ENCODE peak calls at places on chromosomes 1 and 21, in nine cellular contexts. J is endodermal cell, Q is pancreas, E is aorta, W is A549, S is lower lobe of right lung, T is mucosa of descending colon, D is AG04450, I is lung. O is an unnamed sample.

GRCh38 chr1:216498277-216498676 is 75.0 kb upstream of the USH2A start:
- DNase-seq in S (no peak), T (no peak), E (no peak), Q (no peak), D (no peak), J (no peak), I (no peak), W (no peak), O (no peak)

GRCh38 chr1:94011709-94012590 is 102.7 kb upstream of the GCLM start:
- DNase-seq in W (no peak), E (no peak), D (no peak), I (no peak), Q (no peak), S (no peak), J (peak), T (peak), O (no peak)

GRCh38 chr1:41784516-41785279 is 134.0 kb downstream of the HIVEP3 start:
- DNase-seq in I (no peak), S (no peak), T (no peak), Q (no peak), W (no peak), E (no peak), D (no peak), J (no peak), O (no peak)

GRCh38 chr1:2400950-2401649 is 9.5 kb downstream of the RER1 start:
- DNase-seq in T (no peak), S (no peak), E (no peak), D (no peak), Q (peak), W (no peak), I (no peak), J (no peak), O (no peak)

GRCh38 chr1:223248787-223249175 is 105.7 kb upstream of the TLR5 start:
- DNase-seq in E (no peak), S (no peak), D (no peak), Q (no peak), W (no peak), J (no peak), I (no peak), T (no peak), O (no peak)

GRCh38 chr1:32496127-32496526 is 31.3 kb downstream of the ZBTB8B start:
- DNase-seq in I (no peak), Q (no peak), D (no peak), S (no peak), T (no peak), E (no peak), J (no peak), W (no peak), O (peak)

GRCh38 chr21:34635307-34635706 is 20.4 kb upstream of the RCAN1 start:
- DNase-seq in Q (no peak), D (no peak), S (no peak), J (peak), W (no peak), T (no peak), E (no peak), I (no peak), O (no peak)

GRCh38 chr1:7493711-7494110 is 277.4 kb upstream of the VAMP3 start:
- DNase-seq in W (no peak), J (no peak), T (no peak), I (no peak), D (no peak), S (no peak), Q (peak), E (no peak), O (peak)

GRCh38 chr1:209835782-209836298 is 8.1 kb downstream of the UTP25 start:
- DNase-seq in T (no peak), Q (no peak), E (no peak), S (no peak), W (no peak), J (no peak), D (no peak), I (no peak), O (no peak)

GRCh38 chr1:244603498-244603897 is 49.4 kb upstream of the DESI2 start:
- DNase-seq in T (no peak), I (no peak), E (no peak), S (no peak), D (no peak), Q (no peak), J (no peak), W (no peak), O (peak)

GRCh38 chr1:81703352-81703735 is 97.4 kb upstream of the ADGRL2 start:
- DNase-seq in W (no peak), T (no peak), E (no peak), I (no peak), Q (no peak), J (no peak), D (no peak), S (no peak), O (no peak)

GRCh38 chr1:117009132-117009531 is 7.6 kb downstream of the CD101 start:
- DNase-seq in J (no peak), I (no peak), Q (no peak), T (no peak), S (no peak), W (no peak), D (no peak), E (no peak), O (peak)

GRCh38 chr1:53090227-53091147 is 28.5 kb downstream of the PODN start:
- DNase-seq in S (peak), Q (no peak), W (no peak), D (no peak), T (peak), E (no peak), J (no peak), I (no peak), O (no peak)

GRCh38 chr1:44048816-44049215 is 17.6 kb upstream of the SLC6A9 start:
- DNase-seq in D (no peak), I (no peak), J (no peak), E (no peak), S (no peak), T (no peak), W (no peak), Q (no peak), O (no peak)

GRCh38 chr21:26445440-26445839 is 127.6 kb downstream of the CYYR1 start:
- DNase-seq in S (no peak), E (no peak), I (no peak), J (no peak), T (no peak), Q (no peak), D (no peak), W (no peak), O (no peak)

GRCh38 chr1:185479781-185480180 is 162.7 kb upstream of the IVNS1ABP start:
- DNase-seq in W (no peak), E (no peak), S (no peak), T (no peak), I (no peak), J (no peak), D (no peak), Q (no peak), O (no peak)

GRCh38 chr1:11563560-11564069 is 84.7 kb downstream of the DISP3 start:
- DNase-seq in S (no peak), E (no peak), W (no peak), J (peak), Q (no peak), I (no peak), T (no peak), D (no peak), O (peak)

GRCh38 chr1:16924216-16924918 is 2.6 kb downstream of the CROCC start:
- DNase-seq in Q (peak), D (no peak), W (no peak), E (peak), T (no peak), I (no peak), S (peak), J (peak), O (no peak)

GRCh38 chr1:119859647-119860046 is 36.7 kb downstream of the ADAM30 start:
- DNase-seq in Q (no peak), S (no peak), T (no peak), E (no peak), W (no peak), J (no peak), D (peak), I (no peak), O (no peak)

GRCh38 chr1:185044387-185044786 is 971 bp upstream of the RNF2 start:
- DNase-seq in T (no peak), W (no peak), Q (no peak), D (no peak), E (no peak), I (no peak), S (no peak), J (no peak), O (no peak)

GRCh38 chr1:175459839-175460238 is 267.3 kb upstream of the KIAA0040 start:
- DNase-seq in Q (no peak), W (no peak), T (no peak), I (no peak), D (no peak), E (no peak), S (no peak), J (no peak), O (no peak)

GRCh38 chr1:6912507-6912906 is 127.3 kb downstream of the CAMTA1 start:
- DNase-seq in W (no peak), I (no peak), E (no peak), S (no peak), J (peak), D (no peak), T (no peak), Q (no peak), O (no peak)

GRCh38 chr1:210233216-210233494 is 559 bp downstream of the SERTAD4 start:
- DNase-seq in I (no peak), Q (peak), W (no peak), S (no peak), J (no peak), T (peak), E (peak), D (no peak), O (no peak)

GRCh38 chr1:20358761-20359263 is 68.1 kb downstream of the VWA5B1 start:
- DNase-seq in E (no peak), Q (peak), T (peak), J (no peak), W (no peak), S (peak), I (peak), D (peak), O (no peak)

GRCh38 chr21:43269461-43269860 is 100.7 kb downstream of the CRYAA start:
- DNase-seq in Q (peak), J (peak), W (no peak), S (peak), E (no peak), T (no peak), I (no peak), D (no peak), O (peak)

GRCh38 chr1:183769956-183770815 is 34.7 kb upstream of the RGL1 start:
- DNase-seq in W (no peak), I (no peak), J (no peak), Q (no peak), S (no peak), T (no peak), E (no peak), D (no peak), O (peak)

GRCh38 chr1:68516066-68516465 is 19.2 kb upstream of the DEPDC1 start:
- DNase-seq in W (no peak), S (no peak), T (no peak), Q (no peak), E (no peak), D (no peak), I (no peak), J (no peak), O (no peak)

GRCh38 chr1:44012941-44013609 is 18.2 kb downstream of the SLC6A9 start:
- DNase-seq in E (no peak), I (no peak), J (no peak), S (no peak), Q (no peak), D (no peak), T (no peak), W (no peak), O (no peak)

GRCh38 chr1:109351457-109351856 is 44.6 kb upstream of the MYBPHL start:
- DNase-seq in I (no peak), D (no peak), E (no peak), S (no peak), J (no peak), T (peak), Q (no peak), W (no peak), O (no peak)

GRCh38 chr21:26097475-26097874 is 73.1 kb downstream of the APP start:
- DNase-seq in J (no peak), Q (no peak), S (no peak), D (no peak), E (no peak), W (no peak), I (no peak), T (no peak), O (no peak)

GRCh38 chr1:223776075-223776814 is 63.9 kb downstream of the CAPN2 start:
- DNase-seq in J (peak), S (no peak), T (no peak), D (peak), W (no peak), E (no peak), Q (no peak), I (no peak), O (peak)

GRCh38 chr1:234970731-234971476 is 157.7 kb downstream of the TOMM20 start:
- DNase-seq in I (peak), T (no peak), Q (no peak), S (peak), W (no peak), E (peak), D (peak), J (peak), O (peak)

GRCh38 chr1:33634806-33635205 is 162.4 kb downstream of the ZSCAN20 start:
- DNase-seq in E (no peak), J (peak), W (peak), S (no peak), D (no peak), Q (no peak), T (peak), I (peak), O (peak)

GRCh38 chr1:212529211-212529731 is 79.3 kb upstream of the ATF3 start:
- DNase-seq in W (no peak), T (no peak), S (no peak), I (no peak), Q (no peak), E (no peak), D (no peak), J (no peak), O (no peak)

GRCh38 chr1:32454726-32455125 is 10.1 kb upstream of the ZBTB8B start:
- DNase-seq in S (no peak), Q (no peak), D (no peak), J (peak), T (no peak), W (no peak), I (no peak), E (no peak), O (no peak)

GRCh38 chr1:28104866-28105467 is 16.6 kb upstream of the EYA3 start:
- DNase-seq in S (peak), W (no peak), J (peak), D (no peak), T (peak), E (no peak), Q (peak), I (peak), O (no peak)
- H3K4me3 ChIP-seq in S (peak), W (no peak), J (peak), D (no peak), T (no peak), E (peak), Q (no peak), I (no peak), O (no peak)

DNA sequence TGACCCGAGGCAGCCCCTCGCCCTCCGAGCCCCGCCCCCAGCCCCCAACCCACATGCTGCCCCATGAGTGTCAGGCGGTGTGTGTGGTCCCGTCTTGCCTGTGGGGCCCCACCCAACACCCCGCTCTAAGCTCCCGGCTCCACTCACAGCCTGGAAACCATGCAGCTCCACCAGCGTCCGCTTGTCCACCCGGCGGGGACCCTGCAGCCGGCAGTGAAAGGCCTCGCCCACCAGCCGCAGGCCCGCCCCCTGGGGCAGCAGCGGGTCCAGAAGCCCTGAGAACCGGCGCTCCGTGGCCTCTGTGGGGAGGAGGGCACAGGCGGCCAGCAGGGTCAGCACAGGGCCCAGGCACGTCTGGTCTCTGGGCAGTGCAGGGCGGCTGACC is 2.7 kb downstream of the C1QTNF12 start:
- DNase-seq in W (no peak), T (no peak), J (no peak), I (no peak), S (no peak), Q (peak), E (no peak), D (no peak), O (no peak)
- H3K4me3 ChIP-seq in W (no peak), T (no peak), J (no peak), I (no peak), S (no peak), Q (no peak), E (no peak), D (no peak), O (no peak)

GRCh38 chr1:196558424-196558823 is 49.8 kb downstream of the KCNT2 start:
- DNase-seq in T (no peak), E (no peak), S (no peak), W (peak), I (no peak), J (no peak), D (peak), Q (no peak), O (peak)

GRCh38 chr1:196559314-196559713 is 48.9 kb downstream of the KCNT2 start:
- DNase-seq in T (no peak), J (no peak), D (no peak), Q (no peak), E (no peak), I (no peak), W (no peak), S (no peak), O (no peak)

GRCh38 chr1:196563768-196564167 is 44.5 kb downstream of the KCNT2 start:
- DNase-seq in D (no peak), I (no peak), S (no peak), Q (no peak), E (no peak), J (no peak), W (no peak), T (no peak), O (no peak)

DNA sequence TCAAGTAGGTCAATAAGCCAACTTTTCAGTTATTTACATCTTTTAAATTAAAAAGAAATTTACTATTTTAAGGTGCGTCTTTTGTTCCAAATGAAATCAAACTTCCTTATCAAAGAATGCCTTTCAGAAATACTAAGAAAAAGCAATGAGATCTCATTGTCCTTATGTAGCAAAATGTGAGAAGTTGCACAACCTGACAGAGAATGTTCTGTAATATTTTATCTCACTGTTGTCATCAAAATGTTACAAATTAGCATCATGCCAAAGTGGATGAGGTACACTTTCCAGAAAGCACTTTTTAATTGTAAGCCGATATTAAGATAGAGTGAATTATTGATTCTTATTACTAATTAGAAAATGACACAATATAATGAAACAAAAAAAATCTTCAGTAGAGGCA is 50.4 kb downstream of the KCNT2 start:
- DNase-seq in D (no peak), J (no peak), E (no peak), T (no peak), S (no peak), W (no peak), Q (no peak), I (no peak), O (no peak)
- H3K4me3 ChIP-seq in D (no peak), J (no peak), E (no peak), T (no peak), S (peak), W (peak), Q (no peak), I (no peak), O (no peak)

DNA sequence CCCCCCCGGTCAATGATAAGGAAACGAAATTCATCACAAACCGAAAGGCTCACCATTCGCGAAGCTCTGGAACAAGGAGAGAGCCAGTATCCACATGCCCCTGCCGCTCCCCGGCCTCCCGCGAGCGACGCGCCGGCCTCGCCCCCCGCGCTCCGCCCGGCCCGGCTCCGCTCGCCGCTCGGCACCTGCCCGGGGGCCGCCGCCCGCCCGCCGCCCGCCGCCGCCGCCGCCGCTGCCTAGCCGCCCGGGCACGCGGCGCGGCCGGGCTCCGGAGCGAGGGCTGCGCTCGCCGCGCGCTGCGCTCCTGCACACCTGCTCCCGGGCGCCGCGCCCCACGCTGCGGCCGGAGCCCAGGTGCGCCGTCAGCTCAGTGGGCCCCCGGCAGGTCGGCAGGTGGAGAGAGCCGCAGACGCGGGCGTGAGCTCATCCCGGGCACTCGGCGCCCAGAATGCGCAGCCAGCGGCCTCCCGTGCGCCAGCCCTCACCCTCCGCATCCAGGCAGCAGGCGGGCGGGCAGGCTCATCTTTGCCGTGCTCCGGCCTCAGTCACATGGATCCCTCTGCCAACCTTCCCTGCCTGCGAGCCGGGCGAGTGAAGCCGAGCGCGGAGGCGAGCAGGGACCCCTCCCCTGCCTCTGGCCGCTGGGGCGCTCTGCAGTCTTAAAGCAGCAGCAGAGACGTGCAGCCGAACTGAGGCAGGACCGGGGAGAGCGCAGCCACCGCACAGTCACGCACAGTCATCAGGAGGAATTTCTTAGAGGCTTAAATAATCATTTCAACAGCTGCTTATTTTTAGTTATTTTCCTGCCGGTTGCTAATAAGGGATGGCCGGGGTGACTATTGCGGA is at the start of gene DSCAM:
- DNase-seq in T (no peak), S (no peak), I (no peak), J (peak), D (no peak), Q (no peak), E (no peak), W (no peak), O (no peak)
- H3K4me3 ChIP-seq in T (no peak), S (peak), I (no peak), J (peak), D (peak), Q (no peak), E (no peak), W (no peak), O (no peak)

GRCh38 chr21:44846201-44846484 is 27.3 kb downstream of the PTTG1IP start:
- DNase-seq in E (no peak), I (no peak), T (no peak), Q (no peak), W (no peak), J (no peak), D (no peak), S (no peak), O (no peak)
- H3K4me3 ChIP-seq in E (no peak), I (no peak), T (no peak), Q (no peak), W (peak), J (no peak), D (peak), S (peak), O (peak)

GRCh38 chr1:96865731-96866684 is 144.4 kb downstream of the PTBP2 start:
- DNase-seq in D (peak), I (no peak), T (no peak), S (no peak), E (no peak), W (no peak), Q (no peak), J (no peak), O (no peak)
- H3K4me3 ChIP-seq in D (no peak), I (no peak), T (no peak), S (no peak), E (no peak), W (no peak), Q (no peak), J (no peak), O (no peak)

DNA sequence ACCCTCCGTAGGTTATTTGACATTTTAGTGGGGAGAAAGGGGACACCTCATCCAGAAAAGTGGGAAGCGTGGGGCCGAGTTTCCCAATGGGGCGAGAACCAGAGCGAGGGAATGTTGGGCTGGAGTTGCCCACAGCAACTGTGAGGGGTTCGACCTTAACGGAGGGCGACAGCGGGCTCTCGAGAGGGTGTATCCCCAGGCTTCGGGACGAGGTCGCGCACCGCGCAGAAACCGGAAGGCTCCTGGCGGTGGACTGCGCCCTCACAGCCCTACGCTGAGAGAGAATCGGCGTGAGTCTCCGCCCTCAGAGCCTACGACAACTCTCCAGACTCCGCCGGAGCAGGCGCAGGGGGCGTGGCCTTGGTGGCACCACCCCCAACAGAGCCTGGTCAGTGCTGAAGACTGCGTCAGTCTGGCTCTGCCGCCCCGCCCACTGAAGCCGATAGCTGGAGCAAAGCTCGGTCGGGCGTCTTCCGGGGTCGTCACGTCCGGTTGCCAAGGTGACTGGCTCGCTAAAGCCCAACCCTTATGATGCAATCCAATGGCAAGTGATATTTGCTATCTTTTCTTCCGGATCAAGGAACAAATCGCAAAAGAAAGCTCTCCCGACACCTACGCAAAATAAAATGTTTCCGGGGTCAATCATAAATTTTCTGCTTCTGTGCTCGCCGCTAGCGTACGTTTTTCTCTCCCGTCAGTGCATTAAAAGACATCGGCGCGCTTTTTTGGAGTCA is at the start of gene LRIF1:
- DNase-seq in J (peak), W (peak), D (peak), T (peak), I (peak), E (peak), Q (peak), S (peak), O (peak)
- H3K4me3 ChIP-seq in J (peak), W (peak), D (peak), T (peak), I (peak), E (peak), Q (peak), S (peak), O (peak)

O was measured in GM12865.